ENCODE peak calls at places on chromosome 22, in seven cellular contexts. I is HCT116, T is HepG2, V is H1, G is K562, E is SK-N-SH, S is GM12878. A is an unnamed sample.

GRCh38 chr22:43230983-43231723 is 44.2 kb upstream of the TTLL12 start:
- DNase-seq in I (peak; percentile 51), T (peak; percentile 48), V (peak; percentile 66), G (peak; percentile 73), E (peak; percentile 79), S (no peak), A (peak; percentile 66)

GRCh38 chr22:26549902-26550497 is 37.7 kb upstream of the TFIP11 start:
- DNase-seq in I (no peak), T (peak; percentile 3), V (no peak), G (no peak), E (no peak), S (no peak), A (no peak)

GRCh38 chr22:18033204-18033998 is 9.0 kb upstream of the MICAL3 start:
- DNase-seq in I (no peak), T (no peak), V (no peak), G (no peak), E (no peak), S (no peak), A (no peak)

GRCh38 chr22:17576475-17576874 is 13.2 kb downstream of the SLC25A18 start:
- DNase-seq in I (no peak), T (no peak), V (no peak), G (peak; percentile 31), E (no peak), S (no peak), A (no peak)

GRCh38 chr22:32385681-32386080 is 26.4 kb downstream of the RTCB start:
- DNase-seq in I (no peak), T (no peak), V (no peak), G (no peak), E (no peak), S (no peak), A (no peak)

GRCh38 chr22:35418726-35419125 is 18.8 kb downstream of the MCM5 start:
- DNase-seq in I (no peak), T (no peak), V (no peak), G (no peak), E (no peak), S (no peak), A (no peak)

GRCh38 chr22:17234144-17234623 is 14.9 kb upstream of the ADA2 start:
- DNase-seq in I (peak; percentile 34), T (no peak), V (peak; percentile 93), G (no peak), E (no peak), S (no peak), A (peak; percentile 72)

GRCh38 chr22:25354456-25354855 is 135.0 kb downstream of the CRYBB2 start:
- DNase-seq in I (no peak), T (no peak), V (no peak), G (no peak), E (no peak), S (no peak), A (no peak)

GRCh38 chr22:18156878-18157713 is 7.1 kb downstream of the USP18 start:
- DNase-seq in I (peak; percentile 33), T (peak; percentile 64), V (peak; percentile 54), G (peak; percentile 75), E (peak; percentile 83), S (no peak), A (peak; percentile 61)

GRCh38 chr22:26259510-26259909 is 90.2 kb downstream of the SEZ6L start:
- DNase-seq in I (peak; percentile 0), T (peak; percentile 30), V (peak; percentile 44), G (peak; percentile 11), E (no peak), S (no peak), A (peak; percentile 18)

GRCh38 chr22:17786435-17787158 is 12.3 kb upstream of the BID start:
- DNase-seq in I (no peak), T (peak; percentile 91), V (no peak), G (peak; percentile 88), E (no peak), S (no peak), A (no peak)

GRCh38 chr22:19036523-19037273 is 85.5 kb downstream of the DGCR2 start:
- DNase-seq in I (no peak), T (no peak), V (no peak), G (no peak), E (no peak), S (no peak), A (peak; percentile 9)

GRCh38 chr22:24247564-24248344 is 2.9 kb upstream of the GGT5 start:
- DNase-seq in I (peak; percentile 43), T (peak; percentile 66), V (peak; percentile 63), G (peak; percentile 80), E (peak; percentile 97), S (no peak), A (peak; percentile 78)

GRCh38 chr22:17085277-17086091 is 684 bp downstream of the IL17RA start:
- DNase-seq in I (no peak), T (no peak), V (no peak), G (no peak), E (no peak), S (no peak), A (no peak)

GRCh38 chr22:30870451-30871345 is 97.9 kb downstream of the MORC2 start:
- DNase-seq in I (no peak), T (no peak), V (no peak), G (no peak), E (peak; percentile 10), S (no peak), A (no peak)

GRCh38 chr22:19824197-19825015 is 30.3 kb downstream of the GNB1L start:
- DNase-seq in I (no peak), T (peak; percentile 41), V (no peak), G (no peak), E (no peak), S (no peak), A (no peak)

GRCh38 chr22:19440411-19441195 is 6.9 kb downstream of the C22orf39 start:
- DNase-seq in I (no peak), T (no peak), V (no peak), G (no peak), E (no peak), S (no peak), A (no peak)

GRCh38 chr22:24751518-24751917 is 23.0 kb downstream of the PIWIL3 start:
- DNase-seq in I (no peak), T (no peak), V (no peak), G (no peak), E (no peak), S (no peak), A (no peak)

GRCh38 chr22:17634696-17635095 is 3.9 kb upstream of the BCL2L13 start:
- DNase-seq in I (no peak), T (no peak), V (no peak), G (no peak), E (no peak), S (no peak), A (no peak)

GRCh38 chr22:41411021-41411851 is 29.5 kb downstream of the TEF start:
- DNase-seq in I (no peak), T (no peak), V (no peak), G (no peak), E (no peak), S (no peak), A (no peak)

GRCh38 chr22:39490135-39490798 is 11.8 kb upstream of the MIEF1 start:
- DNase-seq in I (peak; percentile 79), T (peak; percentile 62), V (peak; percentile 39), G (peak; percentile 87), E (peak; percentile 80), S (no peak), A (peak; percentile 85)

GRCh38 chr22:38074181-38075104 is 9.5 kb downstream of the SLC16A8 start:
- DNase-seq in I (no peak), T (no peak), V (no peak), G (no peak), E (no peak), S (no peak), A (no peak)
- TF ChIP-seq JUND in I (no peak), T (no peak), V (no peak), G (no peak), E (no peak), S (no peak), A (no peak)

GRCh38 chr22:46640293-46640692 is 20.1 kb downstream of the GRAMD4 start:
- DNase-seq in I (no peak), T (no peak), V (no peak), G (no peak), E (no peak), S (no peak), A (no peak)

GRCh38 chr22:46636221-46637002 is 16.2 kb downstream of the GRAMD4 start:
- DNase-seq in I (no peak), T (no peak), V (no peak), G (no peak), E (no peak), S (no peak), A (no peak)

GRCh38 chr22:46639843-46640242 is 19.7 kb downstream of the GRAMD4 start:
- DNase-seq in I (no peak), T (no peak), V (no peak), G (no peak), E (no peak), S (no peak), A (no peak)

GRCh38 chr22:46637711-46638600 is 17.8 kb downstream of the GRAMD4 start:
- DNase-seq in I (no peak), T (no peak), V (no peak), G (no peak), E (no peak), S (no peak), A (no peak)

GRCh38 chr22:46638601-46639431 is 18.6 kb downstream of the GRAMD4 start:
- DNase-seq in I (no peak), T (peak; percentile 99), V (no peak), G (no peak), E (no peak), S (no peak), A (peak; percentile 39)
- TF ChIP-seq JUND in I (no peak), T (peak; percentile 79), V (no peak), G (no peak), E (no peak), S (no peak), A (no peak)

DNA sequence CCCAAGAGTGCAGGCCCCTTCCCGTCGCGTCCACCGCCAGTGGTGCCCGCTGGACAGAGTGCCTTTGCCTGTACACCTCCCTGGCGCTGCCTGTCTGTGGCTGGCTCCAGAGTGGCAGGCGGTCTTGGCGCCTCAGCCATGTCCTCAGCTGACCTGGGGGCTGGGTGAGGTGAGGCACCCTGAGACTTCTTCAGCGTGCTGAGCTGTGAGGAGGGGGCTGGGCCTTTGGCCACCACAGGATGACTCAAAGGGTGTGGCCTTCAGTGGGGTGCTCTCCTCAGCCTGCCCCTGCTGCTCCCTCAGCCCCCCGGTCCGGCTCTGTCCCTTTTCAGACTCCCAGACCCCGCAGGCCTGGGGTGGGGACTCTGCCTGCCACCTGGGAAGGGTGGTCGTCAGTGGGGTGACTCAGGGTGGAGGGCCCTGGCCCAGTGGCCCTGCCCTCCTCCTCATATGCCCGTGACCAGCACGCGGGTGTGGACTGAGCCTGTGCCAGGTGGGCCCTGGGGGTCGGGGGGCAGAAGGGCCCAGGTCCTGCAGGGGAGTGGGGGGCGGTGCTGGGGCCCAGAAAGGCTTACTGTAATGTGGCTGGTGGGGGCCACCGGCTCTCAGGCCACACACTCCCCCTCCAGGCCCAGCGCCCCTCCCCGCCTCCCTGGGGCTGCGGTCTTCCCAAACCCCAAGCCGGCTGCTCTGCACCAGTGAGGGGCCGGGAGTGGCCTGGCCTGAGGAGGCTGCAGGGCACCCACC is 15.9 kb downstream of the CRELD2 start:
- DNase-seq in I (no peak), T (no peak), V (no peak), G (peak; percentile 52), E (peak; percentile 44), S (no peak), A (no peak)
- TF ChIP-seq JUND in I (no peak), T (no peak), V (no peak), G (peak; percentile 65), E (no peak), S (no peak), A (no peak)

GRCh38 chr22:45142376-45142775 is 21.3 kb upstream of the NUP50 start:
- DNase-seq in I (no peak), T (no peak), V (no peak), G (no peak), E (no peak), S (no peak), A (no peak)
- TF ChIP-seq JUND in I (no peak), T (no peak), V (no peak), G (no peak), E (no peak), S (no peak), A (no peak)

A was measured in T47D.